ENCODE peak calls at places on chromosome 12, in five cellular contexts. E is neural progenitor cell, G is fibroblast of lung, A is GM23248, J is GM23338. U is an unnamed sample.
A peak's percentile ranks its signal among the peaks of the same experiment; 100 is the strongest.

GRCh38 chr12:125065753-125066570 is 727 bp downstream of the AACS start:
- DNase-seq in E (no peak), G (no peak), A (peak; percentile 27), J (no peak), U (no peak)

GRCh38 chr12:76757694-76758093 is 6.2 kb upstream of the ZDHHC17 start:
- DNase-seq in E (no peak), G (no peak), A (peak; percentile 57), J (no peak), U (peak; percentile 22)

GRCh38 chr12:39846971-39847661 is 227.5 kb upstream of the ABCD2 start:
- DNase-seq in E (peak; percentile 39), G (peak; percentile 2), A (peak; percentile 15), J (peak; percentile 22), U (no peak)

GRCh38 chr12:40382217-40382616 is 157.4 kb downstream of the LRRK2 start:
- DNase-seq in E (no peak), G (no peak), A (no peak), J (peak; percentile 9), U (no peak)

GRCh38 chr12:68040450-68041075 is 51.3 kb downstream of the IFNG-AS1 start:
- DNase-seq in E (peak; percentile 82), G (peak; percentile 82), A (peak; percentile 72), J (peak; percentile 88), U (peak; percentile 70)

GRCh38 chr12:6500466-6500865 is 6.6 kb downstream of the NCAPD2 start:
- DNase-seq in E (no peak), G (no peak), A (no peak), J (no peak), U (no peak)

GRCh38 chr12:55932546-55932919 is 1.6 kb downstream of the DGKA start:
- DNase-seq in E (no peak), G (peak; percentile 50), A (peak; percentile 46), J (no peak), U (peak; percentile 58)

GRCh38 chr12:20444595-20445170 is 76.3 kb downstream of the PDE3A start:
- DNase-seq in E (peak; percentile 21), G (no peak), A (no peak), J (no peak), U (no peak)

GRCh38 chr12:67917811-67918210 is 71.4 kb upstream of the IFNG-AS1 start:
- DNase-seq in E (no peak), G (no peak), A (no peak), J (no peak), U (no peak)

GRCh38 chr12:114976959-114977358 is 293.0 kb upstream of the TBX3 start:
- DNase-seq in E (no peak), G (peak; percentile 85), A (peak; percentile 67), J (no peak), U (peak; percentile 54)

GRCh38 chr12:13864081-13864673 is 117.2 kb downstream of the GRIN2B start:
- DNase-seq in E (peak; percentile 81), G (peak; percentile 64), A (peak; percentile 81), J (peak; percentile 91), U (peak; percentile 47)

GRCh38 chr12:49336645-49337584 is at the start of gene C1QL4:
- DNase-seq in E (peak; percentile 94), G (peak; percentile 52), A (peak; percentile 86), J (peak; percentile 91), U (peak; percentile 50)

GRCh38 chr12:108640802-108641445 is 7.2 kb upstream of the SELPLG start:
- DNase-seq in E (no peak), G (no peak), A (peak; percentile 52), J (no peak), U (peak; percentile 40)

GRCh38 chr12:15273896-15274295 is 48.4 kb upstream of the PTPRO start:
- DNase-seq in E (no peak), G (peak; percentile 21), A (no peak), J (no peak), U (no peak)

GRCh38 chr12:12804432-12804886 is 8.7 kb upstream of the DDX47 start:
- DNase-seq in E (no peak), G (peak; percentile 64), A (peak; percentile 96), J (no peak), U (peak; percentile 97)

GRCh38 chr12:104669057-104669770 is 212.5 kb downstream of the CHST11 start:
- DNase-seq in E (peak; percentile 47), G (peak; percentile 33), A (no peak), J (peak; percentile 40), U (peak; percentile 77)

GRCh38 chr12:5525783-5526367 is 94.0 kb downstream of the NTF3 start:
- DNase-seq in E (no peak), G (no peak), A (no peak), J (no peak), U (no peak)

GRCh38 chr12:117298191-117298590 is 63.2 kb downstream of the NOS1 start:
- DNase-seq in E (no peak), G (no peak), A (no peak), J (no peak), U (no peak)

GRCh38 chr12:56634242-56634836 is 4.2 kb upstream of the BAZ2A start:
- DNase-seq in E (peak; percentile 77), G (no peak), A (peak; percentile 35), J (peak; percentile 95), U (peak; percentile 82)

GRCh38 chr12:121196902-121197301 is 13.0 kb upstream of the P2RX4 start:
- DNase-seq in E (no peak), G (no peak), A (no peak), J (no peak), U (no peak)

GRCh38 chr12:26286186-26286585 is 90.8 kb downstream of the SSPN start:
- DNase-seq in E (no peak), G (no peak), A (no peak), J (no peak), U (no peak)

GRCh38 chr12:130280226-130280625 is 57.5 kb upstream of the PIWIL1 start:
- DNase-seq in E (no peak), G (no peak), A (peak; percentile 42), J (no peak), U (no peak)

GRCh38 chr12:78088391-78088832 is 257.7 kb downstream of the NAV3 start:
- DNase-seq in E (no peak), G (peak; percentile 61), A (peak; percentile 20), J (no peak), U (no peak)

GRCh38 chr12:67647251-67647546 is 1.3 kb upstream of the DYRK2 start:
- DNase-seq in E (peak; percentile 31), G (no peak), A (no peak), J (peak; percentile 44), U (no peak)

GRCh38 chr12:14780851-14781250 is 22.4 kb downstream of the WBP11 start:
- DNase-seq in E (no peak), G (no peak), A (no peak), J (no peak), U (no peak)

GRCh38 chr12:104462931-104463339 is 6.2 kb downstream of the CHST11 start:
- DNase-seq in E (no peak), G (no peak), A (no peak), J (no peak), U (no peak)

GRCh38 chr12:99915251-99916082 is 69.3 kb downstream of the ANKS1B start:
- DNase-seq in E (no peak), G (no peak), A (peak; percentile 50), J (no peak), U (no peak)

GRCh38 chr12:77590306-77590705 is 240.4 kb upstream of the NAV3 start:
- DNase-seq in E (no peak), G (no peak), A (no peak), J (no peak), U (no peak)

GRCh38 chr12:53481957-53482586 is 17.2 kb downstream of the MAP3K12 start:
- DNase-seq in E (peak; percentile 46), G (no peak), A (peak; percentile 49), J (peak; percentile 83), U (no peak)
- H3K4me2 ChIP-seq in E (no peak overlapping the region), G (no peak overlapping the region), A (peak overlapping the region; percentile 44), J (no peak overlapping the region), U (no peak overlapping the region)

DNA sequence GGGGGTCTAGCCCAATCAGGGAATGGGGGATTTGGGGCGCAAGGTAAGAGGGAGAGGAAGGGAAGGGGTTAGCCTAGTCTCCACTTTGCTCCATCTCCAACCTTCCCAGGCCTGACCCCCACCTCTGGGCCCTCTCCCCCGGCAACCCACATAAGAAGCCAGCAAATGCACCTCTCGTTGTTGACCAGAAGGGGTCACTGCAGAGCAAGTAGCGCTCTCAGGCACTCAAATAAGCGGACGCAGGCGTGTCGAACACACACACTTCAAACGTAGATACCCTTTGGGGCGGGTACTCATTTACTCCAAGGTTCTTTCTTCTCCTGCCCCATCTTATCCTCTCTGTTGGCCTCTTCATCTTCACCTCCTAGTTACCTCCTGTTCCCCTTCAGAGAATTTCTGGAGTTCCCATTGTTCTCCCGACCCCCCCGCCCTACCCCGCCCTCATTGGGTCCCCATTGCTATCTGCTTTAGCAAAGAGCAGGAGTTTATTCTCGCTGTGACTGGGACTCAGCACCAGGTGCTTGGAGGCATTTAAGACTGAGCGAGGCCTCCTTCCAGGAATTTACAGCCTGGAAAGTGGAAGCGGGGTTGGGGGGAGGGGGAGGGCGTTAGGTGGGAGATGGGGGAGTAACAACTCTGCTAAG is 1.5 kb upstream of the SRRM4 start:
- DNase-seq in E (peak; percentile 92), G (peak; percentile 40), A (peak; percentile 62), J (peak; percentile 94), U (peak; percentile 5)
- H3K27ac ChIP-seq in E (no peak overlapping the region), G (no peak overlapping the region), A (no peak overlapping the region), J (no peak overlapping the region), U (no peak overlapping the region)

GRCh38 chr12:109716092-109716479 is 2.5 kb downstream of the FAM222A start:
- DNase-seq in E (no peak), G (no peak), A (no peak), J (no peak), U (no peak)

GRCh38 chr12:109718390-109718789 is 4.8 kb downstream of the FAM222A start:
- DNase-seq in E (peak; percentile 94), G (no peak), A (no peak), J (peak; percentile 90), U (no peak)

GRCh38 chr12:109717390-109718357 is 4.0 kb downstream of the FAM222A start:
- DNase-seq in E (no peak), G (no peak), A (no peak), J (no peak), U (no peak)

GRCh38 chr12:109715310-109716091 is 1.9 kb downstream of the FAM222A start:
- DNase-seq in E (peak; percentile 69), G (no peak), A (peak; percentile 42), J (peak; percentile 51), U (no peak)

GRCh38 chr12:109716512-109717389 is 3.1 kb downstream of the FAM222A start:
- DNase-seq in E (no peak), G (peak; percentile 40), A (peak; percentile 61), J (no peak), U (no peak)
- TF ChIP-seq EZH2 in E (no peak), G (peak; percentile 50), A (no peak), J (no peak), U (no peak)

DNA sequence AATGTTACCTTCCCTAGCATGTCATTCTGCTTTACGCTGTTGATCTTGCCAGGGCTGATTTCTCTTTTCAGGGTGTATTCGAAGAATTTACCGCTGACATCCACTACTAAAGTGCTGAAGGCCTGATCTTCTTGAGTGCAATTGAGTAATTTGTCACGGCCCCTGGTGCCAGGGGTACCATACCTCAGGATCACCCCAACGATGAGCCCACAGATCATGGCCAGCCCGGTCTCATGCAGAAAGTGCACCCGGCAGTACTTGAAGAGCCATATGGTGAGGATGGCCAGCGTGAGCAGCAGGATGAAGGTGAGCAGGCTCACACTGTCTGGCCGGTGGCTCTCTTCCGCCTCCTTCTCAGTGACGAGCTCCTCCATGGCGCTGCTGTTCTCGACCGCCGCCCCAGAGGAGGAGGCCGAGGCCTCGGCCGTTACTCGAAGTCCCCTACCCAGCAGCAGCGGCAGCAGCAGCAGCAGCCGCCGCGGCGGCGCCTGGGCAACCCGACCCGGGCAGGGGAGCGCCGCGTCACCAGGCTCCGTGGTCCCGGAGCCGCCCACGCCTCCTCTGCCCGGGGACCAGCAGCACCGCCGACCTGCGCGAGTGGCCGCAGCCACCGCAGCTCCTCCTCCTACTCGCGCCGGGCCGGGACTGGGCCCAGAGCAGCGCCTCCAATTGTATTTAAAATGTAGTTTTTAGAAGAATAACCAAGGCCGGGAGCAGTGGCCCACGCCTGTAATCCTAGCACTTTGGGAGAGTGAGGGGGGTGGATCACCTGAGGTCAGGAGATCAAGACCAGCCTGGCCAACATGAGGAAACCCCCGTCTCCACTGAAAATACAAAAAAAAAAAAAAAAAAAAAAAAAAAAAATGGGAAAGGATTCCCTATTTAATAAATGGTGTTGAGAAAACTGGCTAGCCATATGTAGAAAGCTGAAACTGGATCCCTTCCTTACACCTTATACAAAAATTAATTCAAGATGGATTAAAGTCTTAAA is 58.5 kb upstream of the TMPO start:
- DNase-seq in E (peak; percentile 78), G (peak; percentile 17), A (peak; percentile 86), J (peak; percentile 77), U (peak; percentile 39)
- H3K4me2 ChIP-seq in E (peak overlapping the region; percentile 66), G (peak overlapping the region; percentile 48), A (peak overlapping the region; percentile 68), J (peak overlapping the region; percentile 79), U (peak overlapping the region; percentile 70)

U was measured in mammary epithelial cell.